ENCODE peak calls at places on chromosome 1, in ten cellular contexts. One of them, this sample, is unnamed.

GRCh38 chr1:146022403-146023127 is 1.0 kb upstream of the HJV start:
- DNase-seq in NCI-H510A treated with DMSO at 0.1 percent for 48 hours: no peak
- DNase-seq in nephron progenitor cell: no peak
- DNase-seq in BJ: no peak
- DNase-seq in ureter: no peak
- DNase-seq in NCI-H1092: no peak
- DNase-seq in stimulated activated CD4-positive, alpha-beta T cell treated with anti-CD3 and anti-CD28 coated beads, Interleukin-15, amount 100 ng/mL, for 1 hour: no peak
- DNase-seq in stimulated activated naive CD4-positive, alpha-beta T cell: no peak
- DNase-seq in hippocampal formation: no peak
- DNase-seq in OCI-LY7: no peak
- DNase-seq in this sample: no peak

GRCh38 chr1:93804412-93804811 is 74.6 kb downstream of the DNTTIP2 start:
- DNase-seq in OCI-LY7: no peak
- DNase-seq in stimulated activated naive CD4-positive, alpha-beta T cell: no peak
- DNase-seq in ureter: no peak
- DNase-seq in BJ: peak
- DNase-seq in stimulated activated CD4-positive, alpha-beta T cell treated with anti-CD3 and anti-CD28 coated beads, Interleukin-15, amount 100 ng/mL, for 1 hour: no peak
- DNase-seq in NCI-H510A treated with DMSO at 0.1 percent for 48 hours: no peak
- DNase-seq in hippocampal formation: no peak
- DNase-seq in nephron progenitor cell: no peak
- DNase-seq in NCI-H1092: no peak
- DNase-seq in this sample: no peak

GRCh38 chr1:107414550-107414949 is 273.7 kb downstream of the NTNG1 start:
- DNase-seq in nephron progenitor cell: no peak
- DNase-seq in NCI-H1092: no peak
- DNase-seq in hippocampal formation: no peak
- DNase-seq in stimulated activated naive CD4-positive, alpha-beta T cell: no peak
- DNase-seq in NCI-H510A treated with DMSO at 0.1 percent for 48 hours: no peak
- DNase-seq in BJ: no peak
- DNase-seq in stimulated activated CD4-positive, alpha-beta T cell treated with anti-CD3 and anti-CD28 coated beads, Interleukin-15, amount 100 ng/mL, for 1 hour: no peak
- DNase-seq in ureter: no peak
- DNase-seq in OCI-LY7: no peak
- DNase-seq in this sample: no peak

GRCh38 chr1:171446396-171446795 is 38.9 kb upstream of the PRRC2C start:
- DNase-seq in NCI-H1092: no peak
- DNase-seq in stimulated activated CD4-positive, alpha-beta T cell treated with anti-CD3 and anti-CD28 coated beads, Interleukin-15, amount 100 ng/mL, for 1 hour: no peak
- DNase-seq in hippocampal formation: no peak
- DNase-seq in NCI-H510A treated with DMSO at 0.1 percent for 48 hours: no peak
- DNase-seq in ureter: no peak
- DNase-seq in stimulated activated naive CD4-positive, alpha-beta T cell: no peak
- DNase-seq in OCI-LY7: no peak
- DNase-seq in nephron progenitor cell: no peak
- DNase-seq in BJ: no peak
- DNase-seq in this sample: no peak

GRCh38 chr1:20343149-20343936 is 52.7 kb downstream of the VWA5B1 start:
- DNase-seq in OCI-LY7: peak
- DNase-seq in stimulated activated CD4-positive, alpha-beta T cell treated with anti-CD3 and anti-CD28 coated beads, Interleukin-15, amount 100 ng/mL, for 1 hour: no peak
- DNase-seq in stimulated activated naive CD4-positive, alpha-beta T cell: peak
- DNase-seq in nephron progenitor cell: peak
- DNase-seq in NCI-H510A treated with DMSO at 0.1 percent for 48 hours: no peak
- DNase-seq in NCI-H1092: no peak
- DNase-seq in hippocampal formation: no peak
- DNase-seq in ureter: no peak
- DNase-seq in BJ: no peak
- DNase-seq in this sample: no peak

GRCh38 chr1:41882068-41882477 is 36.6 kb downstream of the HIVEP3 start:
- DNase-seq in NCI-H510A treated with DMSO at 0.1 percent for 48 hours: peak
- DNase-seq in OCI-LY7: no peak
- DNase-seq in nephron progenitor cell: no peak
- DNase-seq in ureter: peak
- DNase-seq in stimulated activated CD4-positive, alpha-beta T cell treated with anti-CD3 and anti-CD28 coated beads, Interleukin-15, amount 100 ng/mL, for 1 hour: no peak
- DNase-seq in NCI-H1092: no peak
- DNase-seq in stimulated activated naive CD4-positive, alpha-beta T cell: no peak
- DNase-seq in hippocampal formation: no peak
- DNase-seq in BJ: no peak
- DNase-seq in this sample: no peak

GRCh38 chr1:64956241-64956640 is 10.1 kb downstream of the JAK1 start:
- DNase-seq in hippocampal formation: no peak
- DNase-seq in BJ: no peak
- DNase-seq in stimulated activated naive CD4-positive, alpha-beta T cell: no peak
- DNase-seq in stimulated activated CD4-positive, alpha-beta T cell treated with anti-CD3 and anti-CD28 coated beads, Interleukin-15, amount 100 ng/mL, for 1 hour: no peak
- DNase-seq in NCI-H510A treated with DMSO at 0.1 percent for 48 hours: no peak
- DNase-seq in ureter: no peak
- DNase-seq in OCI-LY7: no peak
- DNase-seq in nephron progenitor cell: no peak
- DNase-seq in NCI-H1092: no peak
- DNase-seq in this sample: no peak

GRCh38 chr1:37691497-37692077 is 729 bp upstream of the CDCA8 start:
- DNase-seq in stimulated activated naive CD4-positive, alpha-beta T cell: no peak
- DNase-seq in OCI-LY7: peak
- DNase-seq in NCI-H1092: peak
- DNase-seq in hippocampal formation: no peak
- DNase-seq in ureter: peak
- DNase-seq in stimulated activated CD4-positive, alpha-beta T cell treated with anti-CD3 and anti-CD28 coated beads, Interleukin-15, amount 100 ng/mL, for 1 hour: no peak
- DNase-seq in BJ: no peak
- DNase-seq in NCI-H510A treated with DMSO at 0.1 percent for 48 hours: peak
- DNase-seq in nephron progenitor cell: no peak
- DNase-seq in this sample: no peak

GRCh38 chr1:36514501-36514900 is 31.8 kb upstream of the CSF3R start:
- DNase-seq in NCI-H510A treated with DMSO at 0.1 percent for 48 hours: no peak
- DNase-seq in BJ: no peak
- DNase-seq in ureter: no peak
- DNase-seq in hippocampal formation: no peak
- DNase-seq in OCI-LY7: no peak
- DNase-seq in stimulated activated CD4-positive, alpha-beta T cell treated with anti-CD3 and anti-CD28 coated beads, Interleukin-15, amount 100 ng/mL, for 1 hour: no peak
- DNase-seq in stimulated activated naive CD4-positive, alpha-beta T cell: no peak
- DNase-seq in NCI-H1092: no peak
- DNase-seq in nephron progenitor cell: no peak
- DNase-seq in this sample: no peak

GRCh38 chr1:199508653-199509052 is 518.9 kb upstream of the NR5A2 start:
- DNase-seq in NCI-H510A treated with DMSO at 0.1 percent for 48 hours: no peak
- DNase-seq in nephron progenitor cell: no peak
- DNase-seq in OCI-LY7: no peak
- DNase-seq in ureter: no peak
- DNase-seq in hippocampal formation: no peak
- DNase-seq in NCI-H1092: no peak
- DNase-seq in BJ: no peak
- DNase-seq in stimulated activated naive CD4-positive, alpha-beta T cell: no peak
- DNase-seq in stimulated activated CD4-positive, alpha-beta T cell treated with anti-CD3 and anti-CD28 coated beads, Interleukin-15, amount 100 ng/mL, for 1 hour: no peak
- DNase-seq in this sample: no peak

GRCh38 chr1:208093046-208093445 is 151.1 kb downstream of the PLXNA2 start:
- DNase-seq in hippocampal formation: no peak
- DNase-seq in stimulated activated naive CD4-positive, alpha-beta T cell: no peak
- DNase-seq in NCI-H1092: no peak
- DNase-seq in BJ: no peak
- DNase-seq in ureter: no peak
- DNase-seq in NCI-H510A treated with DMSO at 0.1 percent for 48 hours: no peak
- DNase-seq in OCI-LY7: no peak
- DNase-seq in nephron progenitor cell: no peak
- DNase-seq in stimulated activated CD4-positive, alpha-beta T cell treated with anti-CD3 and anti-CD28 coated beads, Interleukin-15, amount 100 ng/mL, for 1 hour: no peak
- DNase-seq in this sample: no peak

GRCh38 chr1:35881850-35882273 is 1.1 kb upstream of the AGO1 start:
- DNase-seq in NCI-H1092: no peak
- DNase-seq in BJ: no peak
- DNase-seq in OCI-LY7: no peak
- DNase-seq in stimulated activated naive CD4-positive, alpha-beta T cell: no peak
- DNase-seq in hippocampal formation: no peak
- DNase-seq in NCI-H510A treated with DMSO at 0.1 percent for 48 hours: no peak
- DNase-seq in ureter: no peak
- DNase-seq in stimulated activated CD4-positive, alpha-beta T cell treated with anti-CD3 and anti-CD28 coated beads, Interleukin-15, amount 100 ng/mL, for 1 hour: no peak
- DNase-seq in nephron progenitor cell: no peak
- DNase-seq in this sample: no peak

GRCh38 chr1:160539896-160540858 is 17.1 kb upstream of the SLAMF6 start:
- DNase-seq in NCI-H1092: no peak
- DNase-seq in BJ: no peak
- DNase-seq in hippocampal formation: no peak
- DNase-seq in ureter: no peak
- DNase-seq in NCI-H510A treated with DMSO at 0.1 percent for 48 hours: no peak
- DNase-seq in nephron progenitor cell: no peak
- DNase-seq in OCI-LY7: peak
- DNase-seq in stimulated activated CD4-positive, alpha-beta T cell treated with anti-CD3 and anti-CD28 coated beads, Interleukin-15, amount 100 ng/mL, for 1 hour: peak
- DNase-seq in stimulated activated naive CD4-positive, alpha-beta T cell: peak
- DNase-seq in this sample: no peak

GRCh38 chr1:205535866-205536758 is 31.6 kb downstream of the CDK18 start:
- DNase-seq in NCI-H510A treated with DMSO at 0.1 percent for 48 hours: no peak
- DNase-seq in OCI-LY7: no peak
- DNase-seq in NCI-H1092: no peak
- DNase-seq in stimulated activated naive CD4-positive, alpha-beta T cell: no peak
- DNase-seq in hippocampal formation: no peak
- DNase-seq in stimulated activated CD4-positive, alpha-beta T cell treated with anti-CD3 and anti-CD28 coated beads, Interleukin-15, amount 100 ng/mL, for 1 hour: no peak
- DNase-seq in ureter: peak
- DNase-seq in nephron progenitor cell: no peak
- DNase-seq in BJ: no peak
- DNase-seq in this sample: no peak

GRCh38 chr1:13585599-13585965 is 1.9 kb downstream of the PDPN start:
- DNase-seq in OCI-LY7: no peak
- DNase-seq in stimulated activated naive CD4-positive, alpha-beta T cell: no peak
- DNase-seq in BJ: no peak
- DNase-seq in ureter: no peak
- DNase-seq in hippocampal formation: no peak
- DNase-seq in NCI-H1092: no peak
- DNase-seq in stimulated activated CD4-positive, alpha-beta T cell treated with anti-CD3 and anti-CD28 coated beads, Interleukin-15, amount 100 ng/mL, for 1 hour: no peak
- DNase-seq in nephron progenitor cell: no peak
- DNase-seq in NCI-H510A treated with DMSO at 0.1 percent for 48 hours: no peak
- DNase-seq in this sample: no peak

GRCh38 chr1:228410015-228410414 is 3.4 kb upstream of the TRIM11 start:
- DNase-seq in ureter: no peak
- DNase-seq in OCI-LY7: no peak
- DNase-seq in hippocampal formation: no peak
- DNase-seq in stimulated activated CD4-positive, alpha-beta T cell treated with anti-CD3 and anti-CD28 coated beads, Interleukin-15, amount 100 ng/mL, for 1 hour: no peak
- DNase-seq in NCI-H510A treated with DMSO at 0.1 percent for 48 hours: no peak
- DNase-seq in NCI-H1092: no peak
- DNase-seq in nephron progenitor cell: no peak
- DNase-seq in BJ: no peak
- DNase-seq in stimulated activated naive CD4-positive, alpha-beta T cell: no peak
- DNase-seq in this sample: no peak

GRCh38 chr1:192170196-192170984 is 12.1 kb downstream of the RGS18 start:
- DNase-seq in stimulated activated CD4-positive, alpha-beta T cell treated with anti-CD3 and anti-CD28 coated beads, Interleukin-15, amount 100 ng/mL, for 1 hour: no peak
- DNase-seq in stimulated activated naive CD4-positive, alpha-beta T cell: no peak
- DNase-seq in nephron progenitor cell: no peak
- DNase-seq in NCI-H510A treated with DMSO at 0.1 percent for 48 hours: no peak
- DNase-seq in BJ: no peak
- DNase-seq in hippocampal formation: no peak
- DNase-seq in NCI-H1092: no peak
- DNase-seq in OCI-LY7: no peak
- DNase-seq in ureter: no peak
- DNase-seq in this sample: no peak

GRCh38 chr1:206679738-206680211 is 4.9 kb upstream of the MAPKAPK2 start:
- DNase-seq in NCI-H510A treated with DMSO at 0.1 percent for 48 hours: no peak
- DNase-seq in stimulated activated CD4-positive, alpha-beta T cell treated with anti-CD3 and anti-CD28 coated beads, Interleukin-15, amount 100 ng/mL, for 1 hour: no peak
- DNase-seq in OCI-LY7: peak
- DNase-seq in ureter: no peak
- DNase-seq in BJ: no peak
- DNase-seq in nephron progenitor cell: no peak
- DNase-seq in hippocampal formation: no peak
- DNase-seq in stimulated activated naive CD4-positive, alpha-beta T cell: no peak
- DNase-seq in NCI-H1092: no peak
- DNase-seq in this sample: no peak

GRCh38 chr1:62436466-62437272 is at the start of gene USP1:
- DNase-seq in stimulated activated naive CD4-positive, alpha-beta T cell: peak
- DNase-seq in BJ: peak
- DNase-seq in NCI-H510A treated with DMSO at 0.1 percent for 48 hours: peak
- DNase-seq in OCI-LY7: peak
- DNase-seq in stimulated activated CD4-positive, alpha-beta T cell treated with anti-CD3 and anti-CD28 coated beads, Interleukin-15, amount 100 ng/mL, for 1 hour: peak
- DNase-seq in NCI-H1092: peak
- DNase-seq in nephron progenitor cell: peak
- DNase-seq in ureter: peak
- DNase-seq in hippocampal formation: peak
- DNase-seq in this sample: peak

This sample was measured in esophagus squamous epithelium.